ENCODE peak calls at places on chromosome 5, in eight cellular contexts. One of them, this sample, is unnamed.

GRCh38 chr5:148887123-148887881 is 60.9 kb downstream of the ADRB2 start:
- DNase-seq in A549: no peak
- DNase-seq in A673: no peak
- DNase-seq in left ventricle myocardium inferior: no peak
- DNase-seq in brain microvascular endothelial cell: no peak
- DNase-seq in PC-3: no peak
- DNase-seq in endodermal cell: no peak
- DNase-seq in lung: no peak
- DNase-seq in this sample: no peak

GRCh38 chr5:50667079-50667652 is 729 bp downstream of the PARP8 start:
- DNase-seq in A549: no peak
- DNase-seq in A673: peak; percentile 71
- DNase-seq in left ventricle myocardium inferior: peak; percentile 70
- DNase-seq in brain microvascular endothelial cell: peak; percentile 48
- DNase-seq in PC-3: no peak
- DNase-seq in endodermal cell: peak; percentile 89
- DNase-seq in lung: peak; percentile 58
- DNase-seq in this sample: peak; percentile 31

GRCh38 chr5:126486332-126486731 is 63.1 kb downstream of the GRAMD2B start:
- DNase-seq in A549: no peak
- DNase-seq in A673: no peak
- DNase-seq in left ventricle myocardium inferior: no peak
- DNase-seq in brain microvascular endothelial cell: no peak
- DNase-seq in PC-3: no peak
- DNase-seq in endodermal cell: no peak
- DNase-seq in lung: no peak
- DNase-seq in this sample: no peak

GRCh38 chr5:78504726-78505431 is 143.7 kb downstream of the LHFPL2 start:
- DNase-seq in A549: peak; percentile 36
- DNase-seq in A673: peak; percentile 43
- DNase-seq in left ventricle myocardium inferior: peak; percentile 85
- DNase-seq in brain microvascular endothelial cell: peak; percentile 100
- DNase-seq in PC-3: peak; percentile 94
- DNase-seq in endodermal cell: peak; percentile 55
- DNase-seq in lung: peak; percentile 72
- DNase-seq in this sample: peak; percentile 90

GRCh38 chr5:39238366-39239105 is 19.2 kb upstream of the FYB1 start:
- DNase-seq in A549: no peak
- DNase-seq in A673: no peak
- DNase-seq in left ventricle myocardium inferior: no peak
- DNase-seq in brain microvascular endothelial cell: no peak
- DNase-seq in PC-3: no peak
- DNase-seq in endodermal cell: no peak
- DNase-seq in lung: no peak
- DNase-seq in this sample: no peak

GRCh38 chr5:143921525-143922311 is 109.8 kb downstream of the HMHB1 start:
- DNase-seq in A549: peak; percentile 44
- DNase-seq in A673: no peak
- DNase-seq in left ventricle myocardium inferior: no peak
- DNase-seq in brain microvascular endothelial cell: peak; percentile 79
- DNase-seq in PC-3: peak; percentile 92
- DNase-seq in endodermal cell: no peak
- DNase-seq in lung: no peak
- DNase-seq in this sample: peak; percentile 91

GRCh38 chr5:140345919-140346347 is 470 bp downstream of the HBEGF start:
- DNase-seq in A549: peak; percentile 67
- DNase-seq in A673: peak; percentile 31
- DNase-seq in left ventricle myocardium inferior: peak; percentile 73
- DNase-seq in brain microvascular endothelial cell: peak; percentile 56
- DNase-seq in PC-3: peak; percentile 56
- DNase-seq in endodermal cell: peak; percentile 90
- DNase-seq in lung: peak; percentile 52
- DNase-seq in this sample: peak; percentile 62

GRCh38 chr5:44783916-44784315 is 24.8 kb upstream of the MRPS30 start:
- DNase-seq in A549: no peak
- DNase-seq in A673: no peak
- DNase-seq in left ventricle myocardium inferior: no peak
- DNase-seq in brain microvascular endothelial cell: no peak
- DNase-seq in PC-3: no peak
- DNase-seq in endodermal cell: no peak
- DNase-seq in lung: no peak
- DNase-seq in this sample: no peak

GRCh38 chr5:143986567-143987242 is 174.7 kb downstream of the HMHB1 start:
- DNase-seq in A549: no peak
- DNase-seq in A673: peak; percentile 32
- DNase-seq in left ventricle myocardium inferior: no peak
- DNase-seq in brain microvascular endothelial cell: peak; percentile 47
- DNase-seq in PC-3: no peak
- DNase-seq in endodermal cell: no peak
- DNase-seq in lung: no peak
- DNase-seq in this sample: no peak

GRCh38 chr5:168713051-168713450 is 133.9 kb upstream of the PANK3 start:
- DNase-seq in A549: no peak
- DNase-seq in A673: no peak
- DNase-seq in left ventricle myocardium inferior: no peak
- DNase-seq in brain microvascular endothelial cell: no peak
- DNase-seq in PC-3: no peak
- DNase-seq in endodermal cell: peak; percentile 42
- DNase-seq in lung: no peak
- DNase-seq in this sample: no peak

GRCh38 chr5:76391014-76391413 is 12.1 kb upstream of the IQGAP2 start:
- DNase-seq in A549: no peak
- DNase-seq in A673: no peak
- DNase-seq in left ventricle myocardium inferior: no peak
- DNase-seq in brain microvascular endothelial cell: no peak
- DNase-seq in PC-3: no peak
- DNase-seq in endodermal cell: no peak
- DNase-seq in lung: no peak
- DNase-seq in this sample: no peak

GRCh38 chr5:51558682-51559081 is 175.4 kb downstream of the ISL1 start:
- DNase-seq in A549: no peak
- DNase-seq in A673: no peak
- DNase-seq in left ventricle myocardium inferior: no peak
- DNase-seq in brain microvascular endothelial cell: no peak
- DNase-seq in PC-3: no peak
- DNase-seq in endodermal cell: no peak
- DNase-seq in lung: no peak
- DNase-seq in this sample: no peak

GRCh38 chr5:142886956-142887355 is 116.8 kb downstream of the ARHGAP26 start:
- DNase-seq in A549: no peak
- DNase-seq in A673: no peak
- DNase-seq in left ventricle myocardium inferior: no peak
- DNase-seq in brain microvascular endothelial cell: no peak
- DNase-seq in PC-3: peak; percentile 28
- DNase-seq in endodermal cell: no peak
- DNase-seq in lung: no peak
- DNase-seq in this sample: no peak

GRCh38 chr5:38755171-38755570 is 90.6 kb upstream of the OSMR start:
- DNase-seq in A549: no peak
- DNase-seq in A673: peak; percentile 64
- DNase-seq in left ventricle myocardium inferior: no peak
- DNase-seq in brain microvascular endothelial cell: peak; percentile 72
- DNase-seq in PC-3: peak; percentile 77
- DNase-seq in endodermal cell: no peak
- DNase-seq in lung: no peak
- DNase-seq in this sample: no peak

GRCh38 chr5:54347221-54347865 is 37.0 kb upstream of the ARL15 start:
- DNase-seq in A549: no peak
- DNase-seq in A673: peak; percentile 6
- DNase-seq in left ventricle myocardium inferior: no peak
- DNase-seq in brain microvascular endothelial cell: no peak
- DNase-seq in PC-3: peak; percentile 13
- DNase-seq in endodermal cell: no peak
- DNase-seq in lung: no peak
- DNase-seq in this sample: no peak

GRCh38 chr5:37850128-37850865 is 10.5 kb upstream of the GDNF start:
- DNase-seq in A549: no peak
- DNase-seq in A673: no peak
- DNase-seq in left ventricle myocardium inferior: no peak
- DNase-seq in brain microvascular endothelial cell: no peak
- DNase-seq in PC-3: no peak
- DNase-seq in endodermal cell: no peak
- DNase-seq in lung: no peak
- DNase-seq in this sample: no peak

GRCh38 chr5:170420809-170421412 is 31.7 kb upstream of the KCNMB1 start:
- DNase-seq in A549: peak; percentile 79
- DNase-seq in A673: peak; percentile 66
- DNase-seq in left ventricle myocardium inferior: peak; percentile 26
- DNase-seq in brain microvascular endothelial cell: peak; percentile 71
- DNase-seq in PC-3: peak; percentile 61
- DNase-seq in endodermal cell: peak; percentile 91
- DNase-seq in lung: peak; percentile 52
- DNase-seq in this sample: peak; percentile 83

GRCh38 chr5:170811719-170812118 is 28.2 kb downstream of the GABRP start:
- DNase-seq in A549: no peak
- DNase-seq in A673: no peak
- DNase-seq in left ventricle myocardium inferior: no peak
- DNase-seq in brain microvascular endothelial cell: no peak
- DNase-seq in PC-3: no peak
- DNase-seq in endodermal cell: no peak
- DNase-seq in lung: no peak
- DNase-seq in this sample: no peak

GRCh38 chr5:88882321-88883038 is 504 bp downstream of the MEF2C start:
- DNase-seq in A549: no peak
- DNase-seq in A673: peak; percentile 3
- DNase-seq in left ventricle myocardium inferior: no peak
- DNase-seq in brain microvascular endothelial cell: peak; percentile 22
- DNase-seq in PC-3: peak; percentile 21
- DNase-seq in endodermal cell: peak; percentile 42
- DNase-seq in lung: no peak
- DNase-seq in this sample: no peak

GRCh38 chr5:37771203-37771611 is 68.6 kb downstream of the GDNF start:
- DNase-seq in A549: no peak
- DNase-seq in A673: no peak
- DNase-seq in left ventricle myocardium inferior: no peak
- DNase-seq in brain microvascular endothelial cell: no peak
- DNase-seq in PC-3: no peak
- DNase-seq in endodermal cell: no peak
- DNase-seq in lung: no peak
- DNase-seq in this sample: no peak

GRCh38 chr5:160054831-160055230 is 45.9 kb downstream of the TTC1 start:
- DNase-seq in A549: peak; percentile 58
- DNase-seq in A673: no peak
- DNase-seq in left ventricle myocardium inferior: no peak
- DNase-seq in brain microvascular endothelial cell: peak; percentile 53
- DNase-seq in PC-3: peak; percentile 66
- DNase-seq in endodermal cell: no peak
- DNase-seq in lung: no peak
- DNase-seq in this sample: peak; percentile 30

GRCh38 chr5:10567781-10568321 is 4.0 kb downstream of the ANKRD33B start:
- DNase-seq in A549: no peak
- DNase-seq in A673: no peak
- DNase-seq in left ventricle myocardium inferior: no peak
- DNase-seq in brain microvascular endothelial cell: no peak
- DNase-seq in PC-3: no peak
- DNase-seq in endodermal cell: no peak
- DNase-seq in lung: no peak
- DNase-seq in this sample: no peak

GRCh38 chr5:176994460-176995121 is 12.0 kb downstream of the UIMC1 start:
- DNase-seq in A549: no peak
- DNase-seq in A673: peak; percentile 17
- DNase-seq in left ventricle myocardium inferior: peak; percentile 29
- DNase-seq in brain microvascular endothelial cell: peak; percentile 53
- DNase-seq in PC-3: no peak
- DNase-seq in endodermal cell: peak; percentile 47
- DNase-seq in lung: peak; percentile 46
- DNase-seq in this sample: peak; percentile 22

DNA sequence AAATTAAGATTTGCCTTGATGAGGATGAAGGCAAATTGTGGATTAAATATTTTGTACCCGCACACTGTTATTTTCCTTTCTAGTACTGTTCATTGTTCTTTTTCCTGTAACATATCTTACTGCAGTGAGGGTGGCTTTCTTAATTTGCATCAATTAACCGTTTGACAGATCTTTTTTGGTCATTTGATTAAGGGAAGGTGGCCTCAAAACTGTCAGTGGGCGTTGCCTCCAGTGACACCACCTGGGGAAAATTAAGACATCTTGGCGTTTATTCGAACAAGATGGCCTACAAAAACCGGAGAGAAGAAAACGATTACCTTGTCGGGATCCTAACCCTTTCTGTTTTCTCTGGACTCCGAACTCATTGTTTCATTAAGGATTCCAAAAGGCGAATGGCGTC is 2.0 kb downstream of the BASP1 start:
- DNase-seq in A549: no peak
- DNase-seq in A673: peak; percentile 35
- DNase-seq in left ventricle myocardium inferior: no peak
- DNase-seq in brain microvascular endothelial cell: no peak
- DNase-seq in PC-3: no peak
- DNase-seq in endodermal cell: no peak
- DNase-seq in lung: no peak
- DNase-seq in this sample: no peak
- H3K27ac ChIP-seq in A549: peak overlapping the region; percentile 98
- H3K27ac ChIP-seq in A673: peak overlapping the region; percentile 88
- H3K27ac ChIP-seq in left ventricle myocardium inferior: no peak overlapping the region
- H3K27ac ChIP-seq in brain microvascular endothelial cell: peak overlapping the region; percentile 92
- H3K27ac ChIP-seq in PC-3: no peak overlapping the region
- H3K27ac ChIP-seq in endodermal cell: peak overlapping the region; percentile 91
- H3K27ac ChIP-seq in lung: no peak overlapping the region
- H3K27ac ChIP-seq in this sample: peak overlapping the region; percentile 80

GRCh38 chr5:125370486-125370885 is 624.0 kb upstream of the ZNF608 start:
- DNase-seq in A549: no peak
- DNase-seq in A673: peak; percentile 33
- DNase-seq in left ventricle myocardium inferior: no peak
- DNase-seq in brain microvascular endothelial cell: no peak
- DNase-seq in PC-3: no peak
- DNase-seq in endodermal cell: no peak
- DNase-seq in lung: no peak
- DNase-seq in this sample: no peak
- H3K27ac ChIP-seq in A549: no peak overlapping the region
- H3K27ac ChIP-seq in A673: no peak overlapping the region
- H3K27ac ChIP-seq in left ventricle myocardium inferior: no peak overlapping the region
- H3K27ac ChIP-seq in brain microvascular endothelial cell: no peak overlapping the region
- H3K27ac ChIP-seq in PC-3: no peak overlapping the region
- H3K27ac ChIP-seq in endodermal cell: peak overlapping the region; percentile 52
- H3K27ac ChIP-seq in lung: no peak overlapping the region
- H3K27ac ChIP-seq in this sample: no peak overlapping the region

GRCh38 chr5:151424892-151425523 is 22.4 kb upstream of the SLC36A1 start:
- DNase-seq in A549: no peak
- DNase-seq in A673: no peak
- DNase-seq in left ventricle myocardium inferior: no peak
- DNase-seq in brain microvascular endothelial cell: no peak
- DNase-seq in PC-3: no peak
- DNase-seq in endodermal cell: peak; percentile 90
- DNase-seq in lung: no peak
- DNase-seq in this sample: no peak
- H3K27ac ChIP-seq in A549: no peak overlapping the region
- H3K27ac ChIP-seq in A673: no peak overlapping the region
- H3K27ac ChIP-seq in left ventricle myocardium inferior: no peak overlapping the region
- H3K27ac ChIP-seq in brain microvascular endothelial cell: no peak overlapping the region
- H3K27ac ChIP-seq in PC-3: no peak overlapping the region
- H3K27ac ChIP-seq in endodermal cell: no peak overlapping the region
- H3K27ac ChIP-seq in lung: no peak overlapping the region
- H3K27ac ChIP-seq in this sample: no peak overlapping the region

DNA sequence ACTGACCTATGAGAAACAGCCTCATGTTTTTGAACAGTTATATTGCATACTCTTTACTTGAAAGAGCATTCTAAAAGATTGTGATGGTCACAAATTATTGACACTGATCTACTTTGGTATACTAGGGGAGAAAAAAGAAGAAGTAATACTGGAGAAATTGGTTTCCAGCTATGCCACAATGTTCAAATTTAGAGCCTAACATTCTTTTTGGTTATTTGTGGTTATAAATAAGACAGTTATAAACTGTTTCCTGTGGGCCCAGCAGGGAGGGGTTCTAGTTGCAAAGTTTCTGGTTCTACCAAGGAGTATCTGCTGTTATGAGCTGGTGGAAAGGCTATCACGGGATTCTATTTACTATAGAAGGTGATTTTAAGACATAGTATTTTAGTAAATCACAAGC is 4.8 kb downstream of the CWC27 start:
- DNase-seq in A549: no peak
- DNase-seq in A673: peak; percentile 49
- DNase-seq in left ventricle myocardium inferior: no peak
- DNase-seq in brain microvascular endothelial cell: no peak
- DNase-seq in PC-3: no peak
- DNase-seq in endodermal cell: no peak
- DNase-seq in lung: no peak
- DNase-seq in this sample: no peak
- H3K27ac ChIP-seq in A549: no peak overlapping the region
- H3K27ac ChIP-seq in A673: no peak overlapping the region
- H3K27ac ChIP-seq in left ventricle myocardium inferior: no peak overlapping the region
- H3K27ac ChIP-seq in brain microvascular endothelial cell: no peak overlapping the region
- H3K27ac ChIP-seq in PC-3: no peak overlapping the region
- H3K27ac ChIP-seq in endodermal cell: no peak overlapping the region
- H3K27ac ChIP-seq in lung: no peak overlapping the region
- H3K27ac ChIP-seq in this sample: no peak overlapping the region